ENCODE peak calls at places on chromosomes 6 and 20, in nine cellular contexts. B, J, I, W, Z, K, V, Q and R are unnamed samples.

GRCh38 chr20:701401-702129 is 26.0 kb upstream of the SCRT2 start:
- DNase-seq in B (no peak), J (no peak), I (no peak), W (peak; percentile 59), Z (no peak), K (no peak), V (no peak), Q (no peak), R (peak; percentile 29)

GRCh38 chr20:49888341-49889244 is 26.7 kb downstream of the SPATA2 start:
- DNase-seq in B (peak; percentile 9), J (no peak), I (peak; percentile 90), W (no peak), Z (no peak), K (no peak), V (peak; percentile 58), Q (no peak), R (no peak)

GRCh38 chr20:60486345-60486744 is 528.1 kb downstream of the CDH26 start:
- DNase-seq in B (no peak), J (no peak), I (no peak), W (no peak), Z (no peak), K (no peak), V (no peak), Q (no peak), R (no peak)

GRCh38 chr6:164124986-164125385 is 710.5 kb downstream of the QKI start:
- DNase-seq in B (no peak), J (no peak), I (no peak), W (no peak), Z (no peak), K (no peak), V (no peak), Q (no peak), R (no peak)

GRCh38 chr6:56640374-56640773 is 2.3 kb downstream of the DST start:
- DNase-seq in B (no peak), J (no peak), I (no peak), W (no peak), Z (no peak), K (no peak), V (no peak), Q (no peak), R (no peak)

GRCh38 chr6:167779123-167779992 is 47.4 kb upstream of the AFDN start:
- DNase-seq in B (no peak), J (no peak), I (no peak), W (no peak), Z (no peak), K (no peak), V (no peak), Q (no peak), R (no peak)

GRCh38 chr6:21321076-21321475 is 272.5 kb upstream of the SOX4 start:
- DNase-seq in B (no peak), J (no peak), I (peak; percentile 39), W (no peak), Z (no peak), K (no peak), V (no peak), Q (no peak), R (no peak)

GRCh38 chr6:26575494-26575939 is 21.2 kb upstream of the ABT1 start:
- DNase-seq in B (no peak), J (no peak), I (no peak), W (no peak), Z (no peak), K (no peak), V (peak; percentile 74), Q (no peak), R (no peak)

GRCh38 chr6:95574811-95575210 is 2.5 kb upstream of the MANEA start:
- DNase-seq in B (no peak), J (no peak), I (no peak), W (no peak), Z (no peak), K (no peak), V (no peak), Q (no peak), R (no peak)

GRCh38 chr20:63635431-63636141 is 8.7 kb upstream of the GMEB2 start:
- DNase-seq in B (peak; percentile 68), J (peak; percentile 67), I (no peak), W (no peak), Z (no peak), K (no peak), V (no peak), Q (no peak), R (no peak)

GRCh38 chr6:167750956-167751358 is 75.8 kb upstream of the AFDN start:
- DNase-seq in B (no peak), J (peak; percentile 87), I (no peak), W (peak; percentile 45), Z (peak; percentile 41), K (peak; percentile 61), V (no peak), Q (no peak), R (peak; percentile 72)

GRCh38 chr20:63055575-63056235 is 48.9 kb upstream of the BHLHE23 start:
- DNase-seq in B (no peak), J (peak; percentile 57), I (no peak), W (peak; percentile 10), Z (peak; percentile 5), K (peak; percentile 35), V (no peak), Q (no peak), R (peak; percentile 8)

DNA sequence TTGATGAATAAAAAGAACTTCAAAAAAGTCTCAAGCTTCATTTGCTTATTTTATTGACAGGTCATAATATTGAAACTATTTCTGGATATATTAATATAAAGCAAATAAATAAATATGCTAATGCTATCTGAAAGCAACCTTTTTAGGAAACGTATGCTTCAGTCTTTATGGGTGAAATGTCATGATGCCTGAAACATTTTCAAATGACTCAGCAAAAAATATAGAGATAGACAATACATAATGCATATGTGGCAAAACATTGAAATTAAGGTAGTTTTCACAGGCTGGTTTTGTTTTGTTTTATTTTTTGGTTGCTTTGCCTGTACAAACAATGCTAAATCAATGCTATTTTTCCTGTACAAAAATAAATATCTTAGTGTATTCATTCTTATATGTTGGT is 194.4 kb upstream of the PLCB4 start:
- DNase-seq in B (no peak), J (no peak), I (no peak), W (no peak), Z (no peak), K (no peak), V (no peak), Q (no peak), R (no peak)
- H3K27ac ChIP-seq in B (no peak overlapping the region), J (no peak overlapping the region), I (no peak overlapping the region), W (no peak overlapping the region), Z (no peak overlapping the region), K (no peak overlapping the region), V (no peak overlapping the region), Q (no peak overlapping the region), R (no peak overlapping the region)

DNA sequence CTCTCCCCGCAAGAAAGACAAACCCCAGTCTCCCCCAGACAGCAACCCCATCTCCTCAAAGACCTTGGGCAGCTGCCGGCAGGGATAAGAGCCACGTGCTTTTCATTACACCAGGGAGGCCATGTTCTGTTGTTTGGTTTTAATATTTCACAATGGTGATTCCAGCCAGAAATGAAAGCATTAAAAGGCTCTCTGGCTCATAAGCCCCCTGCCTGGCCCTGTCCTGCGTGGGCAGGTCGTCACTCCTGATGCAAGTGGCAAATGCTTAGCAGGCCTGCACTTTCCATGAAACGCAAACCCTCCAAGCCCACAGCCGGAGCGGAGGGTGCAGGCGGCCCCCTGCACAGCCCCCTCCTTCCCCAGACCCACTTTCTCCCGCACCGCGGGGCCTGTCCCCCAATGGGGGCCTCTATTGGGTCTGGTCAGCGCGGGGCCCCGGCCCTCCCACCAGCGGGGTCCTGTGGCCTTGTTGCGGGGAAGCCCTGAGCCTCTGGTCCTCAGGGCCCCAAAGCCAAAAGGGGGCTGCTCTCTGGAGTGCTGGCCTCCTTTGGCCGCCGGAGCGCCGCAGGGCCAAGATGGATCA is 77.2 kb downstream of the TMEM242 start:
- DNase-seq in B (no peak), J (peak; percentile 65), I (no peak), W (no peak), Z (peak; percentile 62), K (peak; percentile 43), V (no peak), Q (no peak), R (no peak)
- H3K27ac ChIP-seq in B (no peak overlapping the region), J (no peak overlapping the region), I (no peak overlapping the region), W (no peak overlapping the region), Z (peak overlapping the region; percentile 89), K (no peak overlapping the region), V (no peak overlapping the region), Q (no peak overlapping the region), R (no peak overlapping the region)

DNA sequence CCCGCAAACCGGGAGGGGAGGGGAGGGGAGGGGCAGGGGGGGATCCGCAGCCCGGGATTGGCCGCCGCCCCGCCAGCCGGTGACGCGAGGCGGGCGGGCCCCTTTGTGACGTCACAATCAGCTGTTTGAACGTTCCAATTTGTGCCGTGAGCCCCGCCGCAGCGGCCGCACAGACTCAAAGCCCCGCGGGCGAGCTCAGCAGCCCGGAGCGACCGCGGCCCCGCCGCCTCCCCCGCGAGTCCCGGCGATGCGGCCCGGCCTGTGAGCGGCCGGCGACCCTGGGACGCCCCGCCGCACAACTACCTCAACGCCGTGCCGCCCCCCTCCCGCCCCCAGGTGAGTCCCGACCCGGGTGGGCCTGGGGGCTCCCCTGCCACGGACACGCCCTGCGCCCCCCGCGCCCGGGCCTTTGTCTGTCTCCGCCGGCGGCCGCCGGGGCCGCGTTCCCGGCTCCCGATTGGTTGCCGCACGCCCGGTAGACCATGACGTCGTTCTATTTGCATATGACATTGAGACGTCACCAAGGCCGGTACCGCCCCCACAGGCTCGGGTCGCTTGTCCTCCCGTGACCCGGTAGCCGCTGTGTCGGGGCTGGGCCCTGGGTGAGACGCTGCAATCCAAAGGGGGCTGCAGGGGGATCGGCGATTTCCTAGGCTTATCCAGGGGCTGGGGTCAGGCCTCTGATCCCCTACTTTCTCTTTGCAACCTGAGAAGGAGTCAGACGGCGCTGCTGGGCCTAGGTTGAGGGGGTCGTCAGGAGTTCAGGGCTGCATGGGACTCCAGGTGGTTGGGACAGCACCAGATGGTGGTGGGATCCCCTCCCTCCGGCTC is at the start of gene TP53INP2:
- DNase-seq in B (no peak), J (peak; percentile 97), I (peak; percentile 93), W (peak; percentile 97), Z (peak; percentile 91), K (peak; percentile 94), V (peak; percentile 85), Q (no peak), R (peak; percentile 97)
- H3K27ac ChIP-seq in B (peak within 1 kb of the TSS; percentile 70), J (peak within 1 kb of the TSS; percentile 97), I (peak within 1 kb of the TSS; percentile 97), W (peak within 1 kb of the TSS; percentile 99), Z (peak within 1 kb of the TSS; percentile 96), K (peak within 1 kb of the TSS; percentile 100), V (peak within 1 kb of the TSS; percentile 98), Q (peak within 1 kb of the TSS; percentile 47), R (peak within 1 kb of the TSS; percentile 99)

GRCh38 chr20:25547999-25548398 is 37.3 kb downstream of the NINL start:
- DNase-seq in B (no peak), J (no peak), I (no peak), W (no peak), Z (no peak), K (no peak), V (no peak), Q (no peak), R (no peak)

GRCh38 chr20:25549866-25550477 is 35.4 kb downstream of the NINL start:
- DNase-seq in B (no peak), J (no peak), I (no peak), W (no peak), Z (no peak), K (no peak), V (no peak), Q (no peak), R (no peak)

GRCh38 chr20:25548613-25549086 is 36.7 kb downstream of the NINL start:
- DNase-seq in B (no peak), J (peak; percentile 49), I (no peak), W (no peak), Z (no peak), K (no peak), V (no peak), Q (no peak), R (no peak)

GRCh38 chr20:25547063-25547462 is 38.3 kb downstream of the NINL start:
- DNase-seq in B (no peak), J (no peak), I (no peak), W (no peak), Z (no peak), K (no peak), V (no peak), Q (no peak), R (no peak)

GRCh38 chr20:25549172-25549865 is 36.0 kb downstream of the NINL start:
- DNase-seq in B (no peak), J (peak; percentile 54), I (no peak), W (no peak), Z (no peak), K (no peak), V (no peak), Q (no peak), R (no peak)
- H3K27ac ChIP-seq in B (no peak overlapping the region), J (no peak overlapping the region), I (no peak overlapping the region), W (no peak overlapping the region), Z (no peak overlapping the region), K (peak overlapping the region; percentile 25), V (no peak overlapping the region), Q (no peak overlapping the region), R (no peak overlapping the region)